ENCODE peak calls at places on chromosomes 4 and X, in eight cellular contexts. One of them, this sample, is unnamed.

GRCh38 chr4:5956285-5957021 is 61.8 kb downstream of the C4orf50 start:
- DNase-seq in Caco-2: no peak
- DNase-seq in NCI-H345: peak
- DNase-seq in GM04504: no peak
- DNase-seq in H4: no peak
- DNase-seq in BJ: no peak
- DNase-seq in AG09319: no peak
- DNase-seq in HAP-1: peak
- DNase-seq in this sample: peak

GRCh38 chrX:45771114-45771513 is 570.4 kb upstream of the DIPK2B start:
- DNase-seq in BJ: peak
- DNase-seq in AG09319: peak
- DNase-seq in NCI-H345: no peak
- DNase-seq in HAP-1: peak
- DNase-seq in Caco-2: peak
- DNase-seq in H4: peak
- DNase-seq in GM04504: peak
- DNase-seq in this sample: peak

GRCh38 chr4:54099287-54099958 is 540 bp upstream of the GSX2 start:
- DNase-seq in NCI-H345: no peak
- DNase-seq in GM04504: no peak
- DNase-seq in AG09319: no peak
- DNase-seq in HAP-1: no peak
- DNase-seq in BJ: no peak
- DNase-seq in Caco-2: no peak
- DNase-seq in H4: peak
- DNase-seq in this sample: peak

GRCh38 chr4:187396106-187396505 is 599.5 kb upstream of the ZFP42 start:
- DNase-seq in AG09319: no peak
- DNase-seq in Caco-2: no peak
- DNase-seq in BJ: no peak
- DNase-seq in HAP-1: no peak
- DNase-seq in NCI-H345: no peak
- DNase-seq in H4: no peak
- DNase-seq in GM04504: no peak
- DNase-seq in this sample: no peak

GRCh38 chr4:48189731-48190130 is 55.7 kb upstream of the TXK start:
- DNase-seq in NCI-H345: no peak
- DNase-seq in HAP-1: no peak
- DNase-seq in H4: no peak
- DNase-seq in GM04504: no peak
- DNase-seq in Caco-2: no peak
- DNase-seq in BJ: no peak
- DNase-seq in AG09319: no peak
- DNase-seq in this sample: no peak

GRCh38 chr4:109942292-109942926 is 29.7 kb downstream of the EGF start:
- DNase-seq in GM04504: no peak
- DNase-seq in BJ: no peak
- DNase-seq in Caco-2: no peak
- DNase-seq in HAP-1: no peak
- DNase-seq in AG09319: no peak
- DNase-seq in NCI-H345: no peak
- DNase-seq in H4: no peak
- DNase-seq in this sample: no peak

GRCh38 chr4:108417923-108418322 is 202.5 kb upstream of the RPL34 start:
- DNase-seq in Caco-2: no peak
- DNase-seq in H4: no peak
- DNase-seq in GM04504: no peak
- DNase-seq in HAP-1: no peak
- DNase-seq in BJ: no peak
- DNase-seq in NCI-H345: no peak
- DNase-seq in AG09319: no peak
- DNase-seq in this sample: no peak

GRCh38 chr4:111937368-111937767 is 207.9 kb upstream of the FAM241A start:
- DNase-seq in Caco-2: no peak
- DNase-seq in GM04504: peak
- DNase-seq in NCI-H345: peak
- DNase-seq in H4: peak
- DNase-seq in HAP-1: no peak
- DNase-seq in AG09319: peak
- DNase-seq in BJ: no peak
- DNase-seq in this sample: peak

GRCh38 chrX:41153453-41153852 is 68.2 kb downstream of the USP9X start:
- DNase-seq in BJ: no peak
- DNase-seq in H4: no peak
- DNase-seq in AG09319: no peak
- DNase-seq in GM04504: no peak
- DNase-seq in HAP-1: no peak
- DNase-seq in NCI-H345: no peak
- DNase-seq in Caco-2: no peak
- DNase-seq in this sample: no peak

GRCh38 chrX:119617511-119618164 is 11.4 kb upstream of the NKRF start:
- DNase-seq in NCI-H345: no peak
- DNase-seq in GM04504: no peak
- DNase-seq in HAP-1: peak
- DNase-seq in Caco-2: no peak
- DNase-seq in AG09319: no peak
- DNase-seq in BJ: no peak
- DNase-seq in H4: no peak
- DNase-seq in this sample: no peak

GRCh38 chr4:11483076-11483475 is 54.4 kb upstream of the HS3ST1 start:
- DNase-seq in BJ: no peak
- DNase-seq in H4: no peak
- DNase-seq in AG09319: no peak
- DNase-seq in Caco-2: no peak
- DNase-seq in HAP-1: no peak
- DNase-seq in GM04504: no peak
- DNase-seq in NCI-H345: no peak
- DNase-seq in this sample: no peak

GRCh38 chr4:20520901-20521300 is 179.4 kb upstream of the PACRGL start:
- DNase-seq in HAP-1: no peak
- DNase-seq in AG09319: no peak
- DNase-seq in Caco-2: no peak
- DNase-seq in BJ: no peak
- DNase-seq in H4: peak
- DNase-seq in GM04504: no peak
- DNase-seq in NCI-H345: no peak
- DNase-seq in this sample: no peak

GRCh38 chr4:81571105-81571504 is 99.4 kb upstream of the RASGEF1B start:
- DNase-seq in BJ: no peak
- DNase-seq in HAP-1: no peak
- DNase-seq in AG09319: no peak
- DNase-seq in GM04504: no peak
- DNase-seq in NCI-H345: no peak
- DNase-seq in Caco-2: no peak
- DNase-seq in H4: no peak
- DNase-seq in this sample: no peak

GRCh38 chrX:42094208-42094607 is 170.9 kb upstream of the CASK start:
- DNase-seq in NCI-H345: no peak
- DNase-seq in HAP-1: no peak
- DNase-seq in Caco-2: no peak
- DNase-seq in BJ: no peak
- DNase-seq in GM04504: no peak
- DNase-seq in H4: no peak
- DNase-seq in AG09319: no peak
- DNase-seq in this sample: no peak

GRCh38 chrX:70481424-70481823 is 36.8 kb downstream of the DLG3 start:
- DNase-seq in Caco-2: no peak
- DNase-seq in GM04504: no peak
- DNase-seq in BJ: no peak
- DNase-seq in H4: no peak
- DNase-seq in AG09319: no peak
- DNase-seq in NCI-H345: peak
- DNase-seq in HAP-1: no peak
- DNase-seq in this sample: peak

GRCh38 chr4:98452091-98452490 is 190.9 kb downstream of the RAP1GDS1 start:
- DNase-seq in H4: no peak
- DNase-seq in GM04504: no peak
- DNase-seq in NCI-H345: no peak
- DNase-seq in BJ: no peak
- DNase-seq in Caco-2: no peak
- DNase-seq in HAP-1: no peak
- DNase-seq in AG09319: no peak
- DNase-seq in this sample: no peak

GRCh38 chr4:7561557-7561956 is 126.8 kb upstream of the PSAPL1 start:
- DNase-seq in H4: no peak
- DNase-seq in HAP-1: no peak
- DNase-seq in AG09319: no peak
- DNase-seq in Caco-2: no peak
- DNase-seq in BJ: no peak
- DNase-seq in GM04504: no peak
- DNase-seq in NCI-H345: no peak
- DNase-seq in this sample: no peak

GRCh38 chr4:137677851-137678250 is 145.6 kb upstream of the PCDH18 start:
- DNase-seq in HAP-1: no peak
- DNase-seq in GM04504: peak
- DNase-seq in H4: no peak
- DNase-seq in Caco-2: no peak
- DNase-seq in AG09319: no peak
- DNase-seq in BJ: peak
- DNase-seq in NCI-H345: no peak
- DNase-seq in this sample: no peak

GRCh38 chr4:169117591-169118081 is 107.6 kb upstream of the CBR4 start:
- DNase-seq in NCI-H345: no peak
- DNase-seq in BJ: peak
- DNase-seq in GM04504: peak
- DNase-seq in HAP-1: no peak
- DNase-seq in Caco-2: no peak
- DNase-seq in AG09319: no peak
- DNase-seq in H4: no peak
- DNase-seq in this sample: no peak

GRCh38 chrX:107629533-107629909 is 1.2 kb downstream of the PRPS1 start:
- DNase-seq in H4: peak
- DNase-seq in Caco-2: no peak
- DNase-seq in HAP-1: peak
- DNase-seq in NCI-H345: no peak
- DNase-seq in GM04504: no peak
- DNase-seq in AG09319: no peak
- DNase-seq in BJ: no peak
- DNase-seq in this sample: peak

GRCh38 chr4:180449395-180449956 is 1793.7 kb upstream of the TENM3 start:
- DNase-seq in Caco-2: peak
- DNase-seq in GM04504: no peak
- DNase-seq in H4: peak
- DNase-seq in AG09319: no peak
- DNase-seq in HAP-1: peak
- DNase-seq in BJ: no peak
- DNase-seq in NCI-H345: no peak
- DNase-seq in this sample: peak

GRCh38 chr4:25031077-25031606 is 396 bp upstream of the LGI2 start:
- DNase-seq in AG09319: no peak
- DNase-seq in H4: no peak
- DNase-seq in HAP-1: peak
- DNase-seq in Caco-2: no peak
- DNase-seq in NCI-H345: peak
- DNase-seq in GM04504: no peak
- DNase-seq in BJ: no peak
- DNase-seq in this sample: no peak

GRCh38 chrX:44431206-44431605 is 87.7 kb upstream of the EFHC2 start:
- DNase-seq in H4: peak
- DNase-seq in AG09319: no peak
- DNase-seq in GM04504: no peak
- DNase-seq in BJ: no peak
- DNase-seq in NCI-H345: no peak
- DNase-seq in HAP-1: no peak
- DNase-seq in Caco-2: no peak
- DNase-seq in this sample: peak

GRCh38 chrX:103776586-103776985 is at the start of gene PLP1:
- DNase-seq in Caco-2: no peak
- DNase-seq in NCI-H345: no peak
- DNase-seq in HAP-1: no peak
- DNase-seq in GM04504: no peak
- DNase-seq in H4: no peak
- DNase-seq in AG09319: no peak
- DNase-seq in BJ: no peak
- DNase-seq in this sample: no peak

GRCh38 chr4:8817813-8818062 is 53.9 kb downstream of the HMX1 start:
- DNase-seq in BJ: no peak
- DNase-seq in H4: no peak
- DNase-seq in NCI-H345: no peak
- DNase-seq in HAP-1: no peak
- DNase-seq in Caco-2: no peak
- DNase-seq in AG09319: no peak
- DNase-seq in GM04504: no peak
- DNase-seq in this sample: no peak

GRCh38 chr4:150950657-150951056 is 64.4 kb downstream of the LRBA start:
- DNase-seq in BJ: no peak
- DNase-seq in NCI-H345: no peak
- DNase-seq in AG09319: no peak
- DNase-seq in GM04504: no peak
- DNase-seq in H4: peak
- DNase-seq in HAP-1: no peak
- DNase-seq in Caco-2: no peak
- DNase-seq in this sample: peak

GRCh38 chr4:38163216-38164006 is 203.2 kb downstream of the PTTG2 start:
- DNase-seq in GM04504: no peak
- DNase-seq in BJ: no peak
- DNase-seq in HAP-1: no peak
- DNase-seq in Caco-2: no peak
- DNase-seq in AG09319: no peak
- DNase-seq in H4: peak
- DNase-seq in NCI-H345: no peak
- DNase-seq in this sample: no peak

GRCh38 chr4:15542795-15543194 is 73.1 kb downstream of the CC2D2A start:
- DNase-seq in AG09319: no peak
- DNase-seq in BJ: no peak
- DNase-seq in HAP-1: no peak
- DNase-seq in NCI-H345: no peak
- DNase-seq in GM04504: no peak
- DNase-seq in H4: no peak
- DNase-seq in Caco-2: no peak
- DNase-seq in this sample: no peak

This sample was measured in Caki2.